ENCODE peak calls at places on chromosomes 5 and 9, in seven cellular contexts. One of them, this sample, is unnamed.

GRCh38 chr9:112665347-112665746 is 52.6 kb downstream of the INIP start:
- DNase-seq in fibroblast of villous mesenchyme: peak; percentile 33
- DNase-seq in prostate gland: no peak
- DNase-seq in endodermal cell: no peak
- DNase-seq in ovary: no peak
- DNase-seq in AG04450: peak; percentile 7
- DNase-seq in cardiac muscle cell: no peak
- DNase-seq in this sample: peak; percentile 28

GRCh38 chr5:9348296-9348996 is 197.4 kb downstream of the SEMA5A start:
- DNase-seq in fibroblast of villous mesenchyme: peak; percentile 88
- DNase-seq in prostate gland: no peak
- DNase-seq in endodermal cell: no peak
- DNase-seq in AG04450: no peak
- DNase-seq in ovary: no peak
- DNase-seq in cardiac muscle cell: peak; percentile 21
- DNase-seq in this sample: no peak

GRCh38 chr5:149489605-149490037 is 61.6 kb downstream of the CSNK1A1 start:
- DNase-seq in endodermal cell: no peak
- DNase-seq in prostate gland: peak; percentile 66
- DNase-seq in cardiac muscle cell: no peak
- DNase-seq in ovary: peak; percentile 45
- DNase-seq in fibroblast of villous mesenchyme: peak; percentile 84
- DNase-seq in AG04450: no peak
- DNase-seq in this sample: no peak

GRCh38 chr5:2742921-2743679 is 8.4 kb downstream of the IRX2 start:
- DNase-seq in fibroblast of villous mesenchyme: no peak
- DNase-seq in endodermal cell: peak; percentile 67
- DNase-seq in prostate gland: peak; percentile 65
- DNase-seq in ovary: no peak
- DNase-seq in cardiac muscle cell: no peak
- DNase-seq in AG04450: no peak
- DNase-seq in this sample: no peak

GRCh38 chr9:94639996-94640376 is 668 bp upstream of the FBP1 start:
- DNase-seq in cardiac muscle cell: no peak
- DNase-seq in prostate gland: no peak
- DNase-seq in AG04450: no peak
- DNase-seq in fibroblast of villous mesenchyme: no peak
- DNase-seq in ovary: no peak
- DNase-seq in endodermal cell: peak; percentile 89
- DNase-seq in this sample: no peak

GRCh38 chr9:33852216-33852826 is 35.4 kb downstream of the UBE2R2 start:
- DNase-seq in AG04450: no peak
- DNase-seq in ovary: peak; percentile 52
- DNase-seq in endodermal cell: peak; percentile 76
- DNase-seq in cardiac muscle cell: peak; percentile 73
- DNase-seq in fibroblast of villous mesenchyme: peak; percentile 51
- DNase-seq in prostate gland: peak; percentile 81
- DNase-seq in this sample: peak; percentile 60

GRCh38 chr9:92395617-92396016 is 8.8 kb downstream of the OGN start:
- DNase-seq in ovary: no peak
- DNase-seq in AG04450: no peak
- DNase-seq in prostate gland: no peak
- DNase-seq in fibroblast of villous mesenchyme: no peak
- DNase-seq in endodermal cell: no peak
- DNase-seq in cardiac muscle cell: no peak
- DNase-seq in this sample: no peak

GRCh38 chr5:61333351-61334223 is 1.5 kb downstream of the ZSWIM6 start:
- DNase-seq in ovary: no peak
- DNase-seq in endodermal cell: no peak
- DNase-seq in cardiac muscle cell: peak; percentile 59
- DNase-seq in fibroblast of villous mesenchyme: peak; percentile 42
- DNase-seq in prostate gland: peak; percentile 32
- DNase-seq in AG04450: no peak
- DNase-seq in this sample: peak; percentile 47

GRCh38 chr5:136249678-136250266 is 56.8 kb upstream of the SMIM32 start:
- DNase-seq in prostate gland: peak; percentile 57
- DNase-seq in endodermal cell: peak; percentile 86
- DNase-seq in ovary: no peak
- DNase-seq in cardiac muscle cell: peak; percentile 80
- DNase-seq in AG04450: peak; percentile 48
- DNase-seq in fibroblast of villous mesenchyme: peak; percentile 79
- DNase-seq in this sample: peak; percentile 49

GRCh38 chr9:30039712-30040111 is 2344.7 kb upstream of the ACO1 start:
- DNase-seq in prostate gland: no peak
- DNase-seq in cardiac muscle cell: no peak
- DNase-seq in ovary: no peak
- DNase-seq in endodermal cell: no peak
- DNase-seq in fibroblast of villous mesenchyme: no peak
- DNase-seq in AG04450: no peak
- DNase-seq in this sample: no peak

GRCh38 chr9:105833271-105833975 is 139.1 kb downstream of the TMEM38B start:
- DNase-seq in fibroblast of villous mesenchyme: no peak
- DNase-seq in AG04450: no peak
- DNase-seq in prostate gland: no peak
- DNase-seq in endodermal cell: no peak
- DNase-seq in cardiac muscle cell: no peak
- DNase-seq in ovary: no peak
- DNase-seq in this sample: no peak

GRCh38 chr5:84862132-84862531 is 477.5 kb upstream of the EDIL3 start:
- DNase-seq in endodermal cell: no peak
- DNase-seq in ovary: no peak
- DNase-seq in cardiac muscle cell: no peak
- DNase-seq in prostate gland: no peak
- DNase-seq in AG04450: no peak
- DNase-seq in fibroblast of villous mesenchyme: no peak
- DNase-seq in this sample: no peak

GRCh38 chr9:131697908-131698714 is 41.8 kb downstream of the RAPGEF1 start:
- DNase-seq in prostate gland: no peak
- DNase-seq in fibroblast of villous mesenchyme: peak; percentile 30
- DNase-seq in endodermal cell: no peak
- DNase-seq in ovary: no peak
- DNase-seq in cardiac muscle cell: no peak
- DNase-seq in AG04450: no peak
- DNase-seq in this sample: no peak

GRCh38 chr5:159915913-159916840 is at the start of gene ADRA1B:
- DNase-seq in prostate gland: peak; percentile 31
- DNase-seq in AG04450: no peak
- DNase-seq in ovary: peak; percentile 80
- DNase-seq in fibroblast of villous mesenchyme: peak; percentile 53
- DNase-seq in cardiac muscle cell: peak; percentile 91
- DNase-seq in endodermal cell: peak; percentile 89
- DNase-seq in this sample: peak; percentile 32

GRCh38 chr5:106843812-106844416 is 826.8 kb downstream of the EFNA5 start:
- DNase-seq in AG04450: no peak
- DNase-seq in endodermal cell: peak; percentile 45
- DNase-seq in cardiac muscle cell: no peak
- DNase-seq in fibroblast of villous mesenchyme: no peak
- DNase-seq in prostate gland: no peak
- DNase-seq in ovary: no peak
- DNase-seq in this sample: peak; percentile 15

GRCh38 chr5:73625314-73625904 is 587 bp upstream of the ARHGEF28 start:
- DNase-seq in prostate gland: no peak
- DNase-seq in cardiac muscle cell: peak; percentile 48
- DNase-seq in endodermal cell: no peak
- DNase-seq in ovary: no peak
- DNase-seq in fibroblast of villous mesenchyme: no peak
- DNase-seq in AG04450: no peak
- DNase-seq in this sample: peak; percentile 19

GRCh38 chr5:14581333-14581890 is at the start of gene OTULINL:
- DNase-seq in prostate gland: peak; percentile 86
- DNase-seq in endodermal cell: peak; percentile 97
- DNase-seq in fibroblast of villous mesenchyme: peak; percentile 82
- DNase-seq in AG04450: peak; percentile 23
- DNase-seq in ovary: peak; percentile 93
- DNase-seq in cardiac muscle cell: peak; percentile 90
- DNase-seq in this sample: peak; percentile 86

GRCh38 chr5:21680196-21680595 is 1172.9 kb downstream of the CDH12 start:
- DNase-seq in cardiac muscle cell: no peak
- DNase-seq in endodermal cell: no peak
- DNase-seq in prostate gland: no peak
- DNase-seq in fibroblast of villous mesenchyme: peak; percentile 23
- DNase-seq in AG04450: peak; percentile 72
- DNase-seq in ovary: no peak
- DNase-seq in this sample: no peak

GRCh38 chr5:1761453-1761755 is 38.2 kb downstream of the MRPL36 start:
- DNase-seq in AG04450: no peak
- DNase-seq in endodermal cell: no peak
- DNase-seq in fibroblast of villous mesenchyme: no peak
- DNase-seq in cardiac muscle cell: no peak
- DNase-seq in prostate gland: no peak
- DNase-seq in ovary: no peak
- DNase-seq in this sample: no peak

GRCh38 chr5:174816858-174817257 is 92.5 kb downstream of the MSX2 start:
- DNase-seq in AG04450: no peak
- DNase-seq in fibroblast of villous mesenchyme: no peak
- DNase-seq in cardiac muscle cell: no peak
- DNase-seq in endodermal cell: no peak
- DNase-seq in prostate gland: no peak
- DNase-seq in ovary: no peak
- DNase-seq in this sample: no peak
- TF ChIP-seq CTCF in AG04450: peak; percentile 48
- TF ChIP-seq CTCF in fibroblast of villous mesenchyme: peak; percentile 51
- TF ChIP-seq CTCF in cardiac muscle cell: peak; percentile 29
- TF ChIP-seq CTCF in endodermal cell: peak; percentile 73
- TF ChIP-seq CTCF in prostate gland: no peak
- TF ChIP-seq CTCF in ovary: no peak
- TF ChIP-seq CTCF in this sample: peak; percentile 24

GRCh38 chr5:55037046-55037771 is 13.2 kb downstream of the GZMK start:
- DNase-seq in AG04450: no peak
- DNase-seq in endodermal cell: peak; percentile 70
- DNase-seq in cardiac muscle cell: peak; percentile 18
- DNase-seq in fibroblast of villous mesenchyme: no peak
- DNase-seq in prostate gland: no peak
- DNase-seq in ovary: no peak
- DNase-seq in this sample: peak; percentile 67

GRCh38 chr5:55033568-55033967 is 9.5 kb downstream of the GZMK start:
- DNase-seq in endodermal cell: no peak
- DNase-seq in fibroblast of villous mesenchyme: no peak
- DNase-seq in AG04450: no peak
- DNase-seq in ovary: no peak
- DNase-seq in prostate gland: no peak
- DNase-seq in cardiac muscle cell: no peak
- DNase-seq in this sample: no peak

GRCh38 chr5:55037816-55038379 is 13.8 kb downstream of the GZMK start:
- DNase-seq in cardiac muscle cell: no peak
- DNase-seq in prostate gland: no peak
- DNase-seq in ovary: no peak
- DNase-seq in endodermal cell: no peak
- DNase-seq in fibroblast of villous mesenchyme: no peak
- DNase-seq in AG04450: no peak
- DNase-seq in this sample: no peak

GRCh38 chr5:55036477-55036876 is 12.4 kb downstream of the GZMK start:
- DNase-seq in fibroblast of villous mesenchyme: peak; percentile 45
- DNase-seq in AG04450: no peak
- DNase-seq in prostate gland: no peak
- DNase-seq in ovary: no peak
- DNase-seq in endodermal cell: no peak
- DNase-seq in cardiac muscle cell: no peak
- DNase-seq in this sample: no peak

DNA sequence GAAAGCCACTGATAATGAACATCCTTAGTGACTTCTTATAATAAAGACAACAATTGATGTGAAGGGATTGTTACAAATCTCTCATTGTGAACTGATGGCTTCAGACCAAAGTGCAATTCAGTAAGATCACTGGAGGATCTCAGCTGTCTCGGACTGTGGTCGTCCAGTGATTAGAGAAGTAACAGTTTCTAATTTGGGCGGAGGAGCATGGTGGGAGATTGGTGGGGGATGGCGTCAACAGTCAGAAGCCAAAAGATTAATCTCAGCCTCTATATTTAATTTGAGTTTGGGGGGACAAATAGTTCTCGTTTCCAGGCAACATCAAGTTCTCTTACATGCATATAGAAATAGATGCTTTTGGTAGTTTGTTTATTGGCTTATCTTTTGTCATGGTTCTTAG is 11.4 kb downstream of the GZMK start:
- DNase-seq in fibroblast of villous mesenchyme: no peak
- DNase-seq in prostate gland: no peak
- DNase-seq in endodermal cell: no peak
- DNase-seq in AG04450: no peak
- DNase-seq in ovary: no peak
- DNase-seq in cardiac muscle cell: no peak
- DNase-seq in this sample: no peak
- H3K4me3 ChIP-seq in fibroblast of villous mesenchyme: no peak overlapping the region
- H3K4me3 ChIP-seq in prostate gland: no peak overlapping the region
- H3K4me3 ChIP-seq in endodermal cell: no peak overlapping the region
- H3K4me3 ChIP-seq in AG04450: no peak overlapping the region
- H3K4me3 ChIP-seq in ovary: no peak overlapping the region
- H3K4me3 ChIP-seq in cardiac muscle cell: no peak overlapping the region
- H3K4me3 ChIP-seq in this sample: no peak overlapping the region

DNA sequence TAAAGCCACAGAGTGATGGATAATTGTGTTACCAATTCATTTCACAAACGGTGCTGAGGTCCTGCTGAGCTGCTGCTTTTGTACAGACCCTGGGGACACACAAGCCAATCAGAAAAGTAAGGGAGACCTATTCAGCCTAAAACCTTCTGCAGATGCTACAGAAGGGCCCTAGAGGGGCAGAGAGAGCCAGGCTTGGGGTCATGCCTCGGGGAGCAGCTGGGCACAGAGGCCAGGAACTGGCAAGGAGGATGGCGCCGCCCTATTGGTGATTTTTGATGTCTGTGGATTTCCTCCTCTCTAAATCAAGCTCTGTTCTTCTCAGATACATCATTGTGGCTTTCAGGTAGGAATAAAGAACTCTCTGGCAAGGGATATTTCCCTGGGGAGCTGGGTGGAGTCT is 181.9 kb downstream of the ZNF462 start:
- DNase-seq in fibroblast of villous mesenchyme: no peak
- DNase-seq in ovary: no peak
- DNase-seq in AG04450: no peak
- DNase-seq in cardiac muscle cell: no peak
- DNase-seq in endodermal cell: peak; percentile 60
- DNase-seq in prostate gland: no peak
- DNase-seq in this sample: no peak
- TF ChIP-seq CTCF in fibroblast of villous mesenchyme: peak; percentile 2
- TF ChIP-seq CTCF in ovary: no peak
- TF ChIP-seq CTCF in AG04450: no peak
- TF ChIP-seq CTCF in cardiac muscle cell: no peak
- TF ChIP-seq CTCF in endodermal cell: peak; percentile 49
- TF ChIP-seq CTCF in prostate gland: no peak
- TF ChIP-seq CTCF in this sample: peak; percentile 6

DNA sequence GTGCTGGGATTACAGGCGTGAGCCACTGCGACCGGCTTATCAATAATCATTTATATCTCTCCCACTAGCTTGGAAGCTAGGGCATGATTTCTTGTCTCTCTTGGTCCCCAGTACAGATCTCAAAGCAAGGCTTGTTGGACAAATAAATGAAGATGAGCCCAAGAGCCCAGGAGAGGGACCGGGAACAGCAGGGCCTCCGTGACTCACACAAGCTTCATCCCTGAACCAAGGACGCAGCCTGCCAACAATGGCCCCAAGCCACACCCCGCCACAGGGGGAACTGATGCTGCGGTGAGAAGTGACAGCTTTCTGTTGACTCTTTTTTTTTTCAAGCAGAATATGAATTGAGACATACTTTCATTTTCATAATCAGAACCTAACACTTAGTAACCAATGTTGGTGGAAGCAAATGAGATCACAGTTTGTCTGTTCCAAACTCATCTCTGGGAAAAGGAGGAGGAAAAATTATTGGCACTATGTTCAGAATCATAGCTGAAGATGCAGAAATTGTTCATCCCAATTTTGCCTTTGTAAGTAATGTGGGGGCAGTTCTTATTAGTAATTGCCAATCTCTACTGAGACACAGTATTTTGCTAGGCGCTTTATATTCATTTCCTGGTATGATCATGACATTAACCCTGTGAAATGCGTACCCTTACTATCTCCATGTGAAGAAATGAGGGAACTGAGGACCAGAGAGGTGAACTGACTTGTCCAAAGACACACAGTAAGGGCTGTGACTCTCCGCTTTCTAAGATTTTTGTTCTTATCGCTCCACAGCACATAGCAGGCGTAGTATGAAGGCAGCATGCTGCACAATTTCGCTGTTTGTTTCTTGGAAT is 6.6 kb upstream of the DUSP1 start:
- DNase-seq in prostate gland: peak; percentile 78
- DNase-seq in endodermal cell: peak; percentile 87
- DNase-seq in fibroblast of villous mesenchyme: peak; percentile 86
- DNase-seq in AG04450: no peak
- DNase-seq in cardiac muscle cell: no peak
- DNase-seq in ovary: peak; percentile 74
- DNase-seq in this sample: peak; percentile 91
- H3K4me3 ChIP-seq in prostate gland: no peak overlapping the region
- H3K4me3 ChIP-seq in endodermal cell: no peak overlapping the region
- H3K4me3 ChIP-seq in fibroblast of villous mesenchyme: no peak overlapping the region
- H3K4me3 ChIP-seq in AG04450: peak overlapping the region; percentile 22
- H3K4me3 ChIP-seq in cardiac muscle cell: no peak overlapping the region
- H3K4me3 ChIP-seq in ovary: no peak overlapping the region
- H3K4me3 ChIP-seq in this sample: peak overlapping the region; percentile 30